ENCODE peak calls at places on chromosomes 7 and 10, in eight cellular contexts. One of them, this sample, is unnamed.

GRCh38 chr10:1543596-1543995 is 193.7 kb downstream of the ADARB2 start:
- DNase-seq in epithelial cell of esophagus: no peak
- DNase-seq in LHCN-M2: no peak
- DNase-seq in stromal cell of bone marrow: no peak
- DNase-seq in activated CD4-positive, alpha-beta T cell treated with anti-CD3 and anti-CD28 coated beads for 1 hour: no peak
- DNase-seq in neural crest cell: no peak
- DNase-seq in activated T-cell treated with anti-CD3 and anti-CD28 coated beads, Interleukin-2, amount 50 U/mL, for 1 hour: no peak
- DNase-seq in stimulated activated CD4-positive, alpha-beta T cell treated with anti-CD3 and anti-CD28 coated beads, Interleukin-2, amount 100 ng/mL, for 24 hours: no peak
- DNase-seq in this sample: no peak

GRCh38 chr10:95221124-95221523 is 27.1 kb downstream of the ACSM6 start:
- DNase-seq in epithelial cell of esophagus: peak
- DNase-seq in LHCN-M2: peak
- DNase-seq in stromal cell of bone marrow: no peak
- DNase-seq in activated CD4-positive, alpha-beta T cell treated with anti-CD3 and anti-CD28 coated beads for 1 hour: no peak
- DNase-seq in neural crest cell: no peak
- DNase-seq in activated T-cell treated with anti-CD3 and anti-CD28 coated beads, Interleukin-2, amount 50 U/mL, for 1 hour: no peak
- DNase-seq in stimulated activated CD4-positive, alpha-beta T cell treated with anti-CD3 and anti-CD28 coated beads, Interleukin-2, amount 100 ng/mL, for 24 hours: no peak
- DNase-seq in this sample: peak

GRCh38 chr10:25849268-25849667 is 84.8 kb upstream of the MYO3A start:
- DNase-seq in epithelial cell of esophagus: no peak
- DNase-seq in LHCN-M2: no peak
- DNase-seq in stromal cell of bone marrow: no peak
- DNase-seq in activated CD4-positive, alpha-beta T cell treated with anti-CD3 and anti-CD28 coated beads for 1 hour: no peak
- DNase-seq in neural crest cell: no peak
- DNase-seq in activated T-cell treated with anti-CD3 and anti-CD28 coated beads, Interleukin-2, amount 50 U/mL, for 1 hour: no peak
- DNase-seq in stimulated activated CD4-positive, alpha-beta T cell treated with anti-CD3 and anti-CD28 coated beads, Interleukin-2, amount 100 ng/mL, for 24 hours: no peak
- DNase-seq in this sample: no peak

GRCh38 chr10:104080762-104081161 is 4.9 kb downstream of the COL17A1 start:
- DNase-seq in epithelial cell of esophagus: peak
- DNase-seq in LHCN-M2: peak
- DNase-seq in stromal cell of bone marrow: no peak
- DNase-seq in activated CD4-positive, alpha-beta T cell treated with anti-CD3 and anti-CD28 coated beads for 1 hour: no peak
- DNase-seq in neural crest cell: no peak
- DNase-seq in activated T-cell treated with anti-CD3 and anti-CD28 coated beads, Interleukin-2, amount 50 U/mL, for 1 hour: no peak
- DNase-seq in stimulated activated CD4-positive, alpha-beta T cell treated with anti-CD3 and anti-CD28 coated beads, Interleukin-2, amount 100 ng/mL, for 24 hours: no peak
- DNase-seq in this sample: peak

GRCh38 chr7:50721661-50722259 is 60.9 kb downstream of the GRB10 start:
- DNase-seq in epithelial cell of esophagus: no peak
- DNase-seq in LHCN-M2: no peak
- DNase-seq in stromal cell of bone marrow: no peak
- DNase-seq in activated CD4-positive, alpha-beta T cell treated with anti-CD3 and anti-CD28 coated beads for 1 hour: no peak
- DNase-seq in neural crest cell: no peak
- DNase-seq in activated T-cell treated with anti-CD3 and anti-CD28 coated beads, Interleukin-2, amount 50 U/mL, for 1 hour: no peak
- DNase-seq in stimulated activated CD4-positive, alpha-beta T cell treated with anti-CD3 and anti-CD28 coated beads, Interleukin-2, amount 100 ng/mL, for 24 hours: no peak
- DNase-seq in this sample: no peak

GRCh38 chr7:92292981-92293380 is 47.2 kb downstream of the ANKIB1 start:
- DNase-seq in epithelial cell of esophagus: no peak
- DNase-seq in LHCN-M2: no peak
- DNase-seq in stromal cell of bone marrow: no peak
- DNase-seq in activated CD4-positive, alpha-beta T cell treated with anti-CD3 and anti-CD28 coated beads for 1 hour: no peak
- DNase-seq in neural crest cell: no peak
- DNase-seq in activated T-cell treated with anti-CD3 and anti-CD28 coated beads, Interleukin-2, amount 50 U/mL, for 1 hour: no peak
- DNase-seq in stimulated activated CD4-positive, alpha-beta T cell treated with anti-CD3 and anti-CD28 coated beads, Interleukin-2, amount 100 ng/mL, for 24 hours: no peak
- DNase-seq in this sample: no peak

GRCh38 chr10:77520290-77520689 is 117.3 kb downstream of the KCNMA1 start:
- DNase-seq in epithelial cell of esophagus: no peak
- DNase-seq in LHCN-M2: no peak
- DNase-seq in stromal cell of bone marrow: no peak
- DNase-seq in activated CD4-positive, alpha-beta T cell treated with anti-CD3 and anti-CD28 coated beads for 1 hour: no peak
- DNase-seq in neural crest cell: no peak
- DNase-seq in activated T-cell treated with anti-CD3 and anti-CD28 coated beads, Interleukin-2, amount 50 U/mL, for 1 hour: no peak
- DNase-seq in stimulated activated CD4-positive, alpha-beta T cell treated with anti-CD3 and anti-CD28 coated beads, Interleukin-2, amount 100 ng/mL, for 24 hours: no peak
- DNase-seq in this sample: no peak

GRCh38 chr10:79274279-79275104 is 72.8 kb upstream of the PPIF start:
- DNase-seq in epithelial cell of esophagus: peak
- DNase-seq in LHCN-M2: no peak
- DNase-seq in stromal cell of bone marrow: no peak
- DNase-seq in activated CD4-positive, alpha-beta T cell treated with anti-CD3 and anti-CD28 coated beads for 1 hour: no peak
- DNase-seq in neural crest cell: no peak
- DNase-seq in activated T-cell treated with anti-CD3 and anti-CD28 coated beads, Interleukin-2, amount 50 U/mL, for 1 hour: no peak
- DNase-seq in stimulated activated CD4-positive, alpha-beta T cell treated with anti-CD3 and anti-CD28 coated beads, Interleukin-2, amount 100 ng/mL, for 24 hours: no peak
- DNase-seq in this sample: no peak

GRCh38 chr10:110803830-110804338 is 67.8 kb upstream of the PDCD4 start:
- DNase-seq in epithelial cell of esophagus: peak
- DNase-seq in LHCN-M2: peak
- DNase-seq in stromal cell of bone marrow: peak
- DNase-seq in activated CD4-positive, alpha-beta T cell treated with anti-CD3 and anti-CD28 coated beads for 1 hour: no peak
- DNase-seq in neural crest cell: peak
- DNase-seq in activated T-cell treated with anti-CD3 and anti-CD28 coated beads, Interleukin-2, amount 50 U/mL, for 1 hour: peak
- DNase-seq in stimulated activated CD4-positive, alpha-beta T cell treated with anti-CD3 and anti-CD28 coated beads, Interleukin-2, amount 100 ng/mL, for 24 hours: no peak
- DNase-seq in this sample: peak

GRCh38 chr7:2031496-2031895 is 201.2 kb downstream of the MAD1L1 start:
- DNase-seq in epithelial cell of esophagus: no peak
- DNase-seq in LHCN-M2: no peak
- DNase-seq in stromal cell of bone marrow: no peak
- DNase-seq in activated CD4-positive, alpha-beta T cell treated with anti-CD3 and anti-CD28 coated beads for 1 hour: no peak
- DNase-seq in neural crest cell: no peak
- DNase-seq in activated T-cell treated with anti-CD3 and anti-CD28 coated beads, Interleukin-2, amount 50 U/mL, for 1 hour: no peak
- DNase-seq in stimulated activated CD4-positive, alpha-beta T cell treated with anti-CD3 and anti-CD28 coated beads, Interleukin-2, amount 100 ng/mL, for 24 hours: no peak
- DNase-seq in this sample: no peak

GRCh38 chr10:99681553-99681952 is 22.2 kb downstream of the ENTPD7 start:
- DNase-seq in epithelial cell of esophagus: peak
- DNase-seq in LHCN-M2: peak
- DNase-seq in stromal cell of bone marrow: peak
- DNase-seq in activated CD4-positive, alpha-beta T cell treated with anti-CD3 and anti-CD28 coated beads for 1 hour: no peak
- DNase-seq in neural crest cell: no peak
- DNase-seq in activated T-cell treated with anti-CD3 and anti-CD28 coated beads, Interleukin-2, amount 50 U/mL, for 1 hour: no peak
- DNase-seq in stimulated activated CD4-positive, alpha-beta T cell treated with anti-CD3 and anti-CD28 coated beads, Interleukin-2, amount 100 ng/mL, for 24 hours: no peak
- DNase-seq in this sample: peak

GRCh38 chr10:17787087-17787942 is 21.8 kb upstream of the MRC1 start:
- DNase-seq in epithelial cell of esophagus: peak
- DNase-seq in LHCN-M2: peak
- DNase-seq in stromal cell of bone marrow: peak
- DNase-seq in activated CD4-positive, alpha-beta T cell treated with anti-CD3 and anti-CD28 coated beads for 1 hour: no peak
- DNase-seq in neural crest cell: no peak
- DNase-seq in activated T-cell treated with anti-CD3 and anti-CD28 coated beads, Interleukin-2, amount 50 U/mL, for 1 hour: no peak
- DNase-seq in stimulated activated CD4-positive, alpha-beta T cell treated with anti-CD3 and anti-CD28 coated beads, Interleukin-2, amount 100 ng/mL, for 24 hours: no peak
- DNase-seq in this sample: peak

GRCh38 chr10:129005804-129006203 is 461.2 kb upstream of the MGMT start:
- DNase-seq in epithelial cell of esophagus: no peak
- DNase-seq in LHCN-M2: no peak
- DNase-seq in stromal cell of bone marrow: no peak
- DNase-seq in activated CD4-positive, alpha-beta T cell treated with anti-CD3 and anti-CD28 coated beads for 1 hour: no peak
- DNase-seq in neural crest cell: no peak
- DNase-seq in activated T-cell treated with anti-CD3 and anti-CD28 coated beads, Interleukin-2, amount 50 U/mL, for 1 hour: no peak
- DNase-seq in stimulated activated CD4-positive, alpha-beta T cell treated with anti-CD3 and anti-CD28 coated beads, Interleukin-2, amount 100 ng/mL, for 24 hours: no peak
- DNase-seq in this sample: no peak

GRCh38 chr7:131225619-131226101 is 102.0 kb upstream of the MKLN1 start:
- DNase-seq in epithelial cell of esophagus: no peak
- DNase-seq in LHCN-M2: no peak
- DNase-seq in stromal cell of bone marrow: peak
- DNase-seq in activated CD4-positive, alpha-beta T cell treated with anti-CD3 and anti-CD28 coated beads for 1 hour: no peak
- DNase-seq in neural crest cell: no peak
- DNase-seq in activated T-cell treated with anti-CD3 and anti-CD28 coated beads, Interleukin-2, amount 50 U/mL, for 1 hour: no peak
- DNase-seq in stimulated activated CD4-positive, alpha-beta T cell treated with anti-CD3 and anti-CD28 coated beads, Interleukin-2, amount 100 ng/mL, for 24 hours: no peak
- DNase-seq in this sample: peak

GRCh38 chr10:92146781-92147180 is 144.1 kb downstream of the CPEB3 start:
- DNase-seq in epithelial cell of esophagus: no peak
- DNase-seq in LHCN-M2: no peak
- DNase-seq in stromal cell of bone marrow: no peak
- DNase-seq in activated CD4-positive, alpha-beta T cell treated with anti-CD3 and anti-CD28 coated beads for 1 hour: no peak
- DNase-seq in neural crest cell: no peak
- DNase-seq in activated T-cell treated with anti-CD3 and anti-CD28 coated beads, Interleukin-2, amount 50 U/mL, for 1 hour: no peak
- DNase-seq in stimulated activated CD4-positive, alpha-beta T cell treated with anti-CD3 and anti-CD28 coated beads, Interleukin-2, amount 100 ng/mL, for 24 hours: no peak
- DNase-seq in this sample: no peak

GRCh38 chr7:82067628-82068264 is 297.9 kb upstream of the HGF start:
- DNase-seq in epithelial cell of esophagus: no peak
- DNase-seq in LHCN-M2: no peak
- DNase-seq in stromal cell of bone marrow: no peak
- DNase-seq in activated CD4-positive, alpha-beta T cell treated with anti-CD3 and anti-CD28 coated beads for 1 hour: no peak
- DNase-seq in neural crest cell: no peak
- DNase-seq in activated T-cell treated with anti-CD3 and anti-CD28 coated beads, Interleukin-2, amount 50 U/mL, for 1 hour: no peak
- DNase-seq in stimulated activated CD4-positive, alpha-beta T cell treated with anti-CD3 and anti-CD28 coated beads, Interleukin-2, amount 100 ng/mL, for 24 hours: no peak
- DNase-seq in this sample: no peak

GRCh38 chr7:151076863-151077704 is 3.5 kb downstream of the FASTK start:
- DNase-seq in epithelial cell of esophagus: peak
- DNase-seq in LHCN-M2: no peak
- DNase-seq in stromal cell of bone marrow: no peak
- DNase-seq in activated CD4-positive, alpha-beta T cell treated with anti-CD3 and anti-CD28 coated beads for 1 hour: no peak
- DNase-seq in neural crest cell: peak
- DNase-seq in activated T-cell treated with anti-CD3 and anti-CD28 coated beads, Interleukin-2, amount 50 U/mL, for 1 hour: no peak
- DNase-seq in stimulated activated CD4-positive, alpha-beta T cell treated with anti-CD3 and anti-CD28 coated beads, Interleukin-2, amount 100 ng/mL, for 24 hours: no peak
- DNase-seq in this sample: no peak

GRCh38 chr10:97640868-97641811 is 669 bp downstream of the PI4K2A start:
- DNase-seq in epithelial cell of esophagus: peak
- DNase-seq in LHCN-M2: peak
- DNase-seq in stromal cell of bone marrow: peak
- DNase-seq in activated CD4-positive, alpha-beta T cell treated with anti-CD3 and anti-CD28 coated beads for 1 hour: no peak
- DNase-seq in neural crest cell: no peak
- DNase-seq in activated T-cell treated with anti-CD3 and anti-CD28 coated beads, Interleukin-2, amount 50 U/mL, for 1 hour: peak
- DNase-seq in stimulated activated CD4-positive, alpha-beta T cell treated with anti-CD3 and anti-CD28 coated beads, Interleukin-2, amount 100 ng/mL, for 24 hours: peak
- DNase-seq in this sample: peak

GRCh38 chr10:125783957-125784356 is 8.3 kb upstream of the MMP21 start:
- DNase-seq in epithelial cell of esophagus: no peak
- DNase-seq in LHCN-M2: no peak
- DNase-seq in stromal cell of bone marrow: no peak
- DNase-seq in activated CD4-positive, alpha-beta T cell treated with anti-CD3 and anti-CD28 coated beads for 1 hour: no peak
- DNase-seq in neural crest cell: no peak
- DNase-seq in activated T-cell treated with anti-CD3 and anti-CD28 coated beads, Interleukin-2, amount 50 U/mL, for 1 hour: no peak
- DNase-seq in stimulated activated CD4-positive, alpha-beta T cell treated with anti-CD3 and anti-CD28 coated beads, Interleukin-2, amount 100 ng/mL, for 24 hours: no peak
- DNase-seq in this sample: no peak